ENCODE peak calls at places on chromosomes 6 and 20, in five cellular contexts. X is fibroblast of the aortic adventitia, H is A673, W is breast epithelium, N is fibroblast of lung. P is an unnamed sample.

GRCh38 chr6:149320745-149321240 is 3.3 kb downstream of the TAB2 start:
- DNase-seq in X (no peak), H (no peak), N (peak; percentile 33), W (no peak), P (no peak)

GRCh38 chr6:33950891-33951889 is 147.4 kb upstream of the MLN start:
- DNase-seq in H (no peak), X (no peak), W (no peak), N (no peak), P (no peak)

GRCh38 chr20:47551841-47552240 is 50.2 kb downstream of the NCOA3 start:
- DNase-seq in N (no peak), H (no peak), W (no peak), X (no peak), P (no peak)

GRCh38 chr20:44621939-44622338 is 29.6 kb downstream of the ADA start:
- DNase-seq in N (no peak), X (no peak), W (no peak), H (no peak), P (no peak)

GRCh38 chr6:14880717-14881116 is 365.2 kb upstream of the JARID2 start:
- DNase-seq in N (no peak), H (peak; percentile 34), X (peak; percentile 12), W (no peak), P (no peak)

GRCh38 chr6:107329063-107329462 is 130.3 kb downstream of the PDSS2 start:
- DNase-seq in H (no peak), N (no peak), X (no peak), W (no peak), P (no peak)

GRCh38 chr20:48066851-48067250 is 281.6 kb upstream of the SULF2 start:
- DNase-seq in W (no peak), N (no peak), X (no peak), H (no peak), P (no peak)

GRCh38 chr20:32737371-32738223 is 5.7 kb downstream of the COMMD7 start:
- DNase-seq in X (peak; percentile 87), H (no peak), N (peak; percentile 91), W (no peak), P (no peak)

GRCh38 chr6:32829495-32829894 is 9.0 kb downstream of the TAP2 start:
- DNase-seq in W (no peak), X (no peak), H (no peak), N (no peak), P (no peak)

GRCh38 chr6:113009682-113010081 is 662.6 kb downstream of the RFPL4B start:
- DNase-seq in W (no peak), X (peak; percentile 56), N (peak; percentile 56), H (no peak), P (no peak)

GRCh38 chr20:57387463-57387862 is 3.7 kb upstream of the RBM38 start:
- DNase-seq in N (no peak), X (no peak), H (no peak), W (no peak), P (no peak)

GRCh38 chr20:57390604-57391438 is at the start of gene RBM38:
- DNase-seq in X (peak; percentile 42), H (peak; percentile 83), N (peak; percentile 46), W (no peak), P (peak; percentile 77)

GRCh38 chr20:57389695-57390603 is 1.2 kb upstream of the RBM38 start:
- DNase-seq in H (no peak), N (no peak), W (no peak), X (no peak), P (peak; percentile 64)

GRCh38 chr20:57387945-57388351 is 3.2 kb upstream of the RBM38 start:
- DNase-seq in N (no peak), X (no peak), H (no peak), W (no peak), P (no peak)

GRCh38 chr20:57388953-57389694 is 2.1 kb upstream of the RBM38 start:
- DNase-seq in W (no peak), H (peak; percentile 61), N (peak; percentile 67), X (peak; percentile 46), P (peak; percentile 72)
- TF ChIP-seq CTCF in W (peak; percentile 39), H (no peak), N (peak; percentile 19), X (peak; percentile 23), P (no peak)

GRCh38 chr20:58153121-58153520 is 75.3 kb downstream of the ANKRD60 start:
- DNase-seq in N (no peak), H (no peak), W (no peak), X (no peak), P (no peak)

GRCh38 chr20:58154106-58154505 is 74.3 kb downstream of the ANKRD60 start:
- DNase-seq in N (no peak), H (no peak), X (no peak), W (no peak), P (no peak)

GRCh38 chr20:58150772-58151171 is 77.7 kb downstream of the ANKRD60 start:
- DNase-seq in N (no peak), W (no peak), H (no peak), X (no peak), P (no peak)

GRCh38 chr20:58160451-58161051 is 67.9 kb downstream of the ANKRD60 start:
- DNase-seq in H (no peak), X (peak; percentile 47), N (peak; percentile 51), W (no peak), P (no peak)

GRCh38 chr20:58155148-58155925 is 73.1 kb downstream of the ANKRD60 start:
- DNase-seq in W (no peak), H (no peak), N (no peak), X (no peak), P (no peak)
- TF ChIP-seq CTCF in W (no peak), H (no peak), N (no peak), X (no peak), P (no peak)

GRCh38 chr6:72739368-72739779 is 117.5 kb downstream of the KCNQ5 start:
- DNase-seq in H (no peak), X (no peak), W (no peak), N (no peak), P (no peak)
- TF ChIP-seq CTCF in H (no peak), X (no peak), W (no peak), N (no peak), P (no peak)

GRCh38 chr6:168353041-168353440 is 33.5 kb upstream of the DACT2 start:
- DNase-seq in W (no peak), N (no peak), X (no peak), H (no peak), P (no peak)

GRCh38 chr6:168354338-168354737 is 34.8 kb upstream of the DACT2 start:
- DNase-seq in H (no peak), X (no peak), N (no peak), W (no peak), P (no peak)

GRCh38 chr6:168359794-168360193 is 40.2 kb upstream of the DACT2 start:
- DNase-seq in X (no peak), N (no peak), W (no peak), H (no peak), P (no peak)

GRCh38 chr6:168361766-168362165 is 42.2 kb upstream of the DACT2 start:
- DNase-seq in N (no peak), H (no peak), W (no peak), X (no peak), P (no peak)

DNA sequence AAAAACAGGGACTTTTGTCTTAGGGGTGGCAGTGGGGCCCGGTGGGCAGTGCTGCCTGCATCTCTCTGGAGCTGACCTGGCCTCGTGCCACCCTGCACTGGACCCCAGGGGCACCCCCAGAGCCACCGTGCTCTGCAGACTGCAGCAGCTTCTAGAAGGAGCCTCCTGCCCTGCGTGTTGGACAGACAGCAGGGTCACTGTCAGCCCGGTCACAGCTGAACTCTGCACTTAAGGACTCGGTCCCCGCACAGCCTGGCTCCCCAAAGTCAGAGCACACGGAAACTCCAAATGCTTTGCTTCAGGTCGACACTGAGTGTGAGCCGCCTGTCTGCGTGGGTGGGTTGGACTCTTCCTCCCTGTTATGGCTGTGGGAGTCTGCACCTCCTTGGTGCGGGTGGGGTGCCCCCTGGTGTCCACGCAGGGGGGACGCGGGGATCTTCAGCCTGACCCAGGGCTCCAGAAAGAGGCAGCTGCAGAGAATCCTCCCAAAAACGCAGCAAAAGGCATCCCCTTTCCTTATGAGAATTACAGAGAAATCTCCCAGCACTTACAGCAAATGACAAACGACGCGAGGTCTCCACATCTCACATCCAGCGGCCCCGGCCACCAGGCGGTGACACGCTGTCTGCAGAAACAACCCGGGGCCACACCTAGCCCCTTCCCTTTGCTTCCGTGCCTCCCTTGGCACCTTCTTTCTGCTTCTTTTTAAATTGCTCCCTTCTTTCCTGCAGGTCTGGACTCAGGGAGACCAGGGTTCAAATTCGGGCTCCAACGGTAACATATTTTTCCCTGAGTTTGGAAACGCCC is 36.3 kb upstream of the DACT2 start:
- DNase-seq in X (peak; percentile 50), W (peak; percentile 41), N (no peak), H (peak; percentile 84), P (no peak)
- TF ChIP-seq CTCF in X (peak; percentile 72), W (peak; percentile 63), N (no peak), H (peak; percentile 87), P (no peak)

DNA sequence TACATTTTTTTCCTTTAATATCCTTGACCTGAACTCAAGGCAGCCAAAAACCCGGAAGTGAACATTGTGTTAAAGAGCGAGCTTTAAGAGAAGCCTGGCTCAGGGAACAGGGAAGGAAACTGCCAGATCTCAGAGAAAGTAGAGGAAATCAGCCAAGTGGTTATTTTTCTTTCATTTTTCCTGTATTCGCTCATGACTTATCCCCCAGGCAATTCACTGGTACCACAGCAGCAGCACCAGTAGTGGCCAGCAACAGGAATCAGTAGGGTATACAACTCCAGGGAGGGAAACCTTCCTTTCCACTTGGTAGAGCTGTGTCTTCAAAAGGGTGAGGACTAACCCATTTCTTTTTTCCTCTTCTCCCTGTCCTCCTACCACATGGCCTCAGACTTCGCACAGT is 89.6 kb upstream of the HMGCLL1 start:
- DNase-seq in W (no peak), H (no peak), N (peak; percentile 3), X (peak; percentile 69), P (no peak)
- TF ChIP-seq CTCF in W (no peak), H (no peak), N (no peak), X (peak; percentile 25), P (no peak)